ENCODE peak calls at places on chromosomes 4 and X, in eight cellular contexts. P is foreskin fibroblast, A is HCT116, J is NCI-H774, E is NCI-H1092, D is SJSA1, Z is choroid plexus epithelial cell, L is AG09309. V is an unnamed sample.

GRCh38 chrX:150772150-150772970 is 79.2 kb downstream of the MTMR1 start:
- DNase-seq in A (peak; percentile 13), L (no peak), J (peak; percentile 21), Z (peak; percentile 73), P (peak; percentile 80), D (peak; percentile 67), E (peak; percentile 36), V (peak; percentile 89)

GRCh38 chrX:143623657-143624056 is 12.2 kb downstream of the SLITRK4 start:
- DNase-seq in D (no peak), E (no peak), A (no peak), J (no peak), Z (no peak), L (no peak), P (no peak), V (no peak)

GRCh38 chr4:76547167-76547760 is 112.2 kb downstream of the SHROOM3 start:
- DNase-seq in E (no peak), Z (no peak), A (no peak), D (peak; percentile 63), J (no peak), P (peak; percentile 49), L (no peak), V (no peak)

GRCh38 chr4:7183161-7183560 is 9.2 kb upstream of the SORCS2 start:
- DNase-seq in D (no peak), J (no peak), Z (no peak), E (no peak), P (no peak), A (no peak), L (no peak), V (no peak)

GRCh38 chr4:48340276-48340904 is 939 bp upstream of the SLAIN2 start:
- DNase-seq in D (no peak), L (peak; percentile 34), A (no peak), E (no peak), J (no peak), Z (peak; percentile 87), P (peak; percentile 81), V (no peak)

GRCh38 chr4:98516042-98516440 is 142.4 kb downstream of the TSPAN5 start:
- DNase-seq in J (no peak), Z (peak; percentile 86), L (peak; percentile 49), P (peak; percentile 89), A (peak; percentile 31), E (no peak), D (peak; percentile 72), V (no peak)

GRCh38 chrX:41737065-41737464 is 13.1 kb downstream of the GPR82 start:
- DNase-seq in A (no peak), D (no peak), J (no peak), E (no peak), P (no peak), L (no peak), Z (no peak), V (no peak)

GRCh38 chrX:119541188-119541587 is 24.0 kb downstream of the STEEP1 start:
- DNase-seq in E (no peak), L (peak; percentile 21), D (peak; percentile 60), A (no peak), P (peak; percentile 66), J (no peak), Z (peak; percentile 67), V (no peak)

GRCh38 chr4:7158991-7159390 is 33.3 kb upstream of the SORCS2 start:
- DNase-seq in P (no peak), D (no peak), Z (no peak), L (no peak), J (no peak), A (no peak), E (no peak), V (no peak)

GRCh38 chrX:10579753-10580060 is 40.7 kb downstream of the MID1 start:
- DNase-seq in Z (peak; percentile 57), A (peak; percentile 70), J (no peak), D (no peak), L (no peak), E (no peak), P (peak; percentile 57), V (no peak)

V was measured in WERI-Rb-1.